ENCODE peak calls at places on chromosomes 5 and 9, in ten cellular contexts. H is activated T-cell treated with anti-CD3 and anti-CD28 coated beads, Interleukin-2, amount 50 U/mL, for 72 hours; J is right lobe of liver; Z is WTC11; N is transverse colon; V is activated CD4-positive, alpha-beta memory T cell treated with anti-CD3 and anti-CD28 coated beads, Interleukin-2, amount 10 ng/mL, durations not matched to agents 7 days and 5 days; O is GM12865; D is GM03348; T is NCI-H774; Q is naive B cell. G is an unnamed sample.

GRCh38 chr9:119289740-119290139 is 79.5 kb downstream of the BRINP1 start:
- DNase-seq in H (peak), J (peak), Z (peak), N (peak), V (peak), O (peak), D (peak), T (peak), Q (peak), G (peak)

GRCh38 chr5:61030163-61030482 is 85.1 kb downstream of the NDUFAF2 start:
- DNase-seq in H (no peak), J (no peak), Z (no peak), N (no peak), V (no peak), O (no peak), D (peak), T (no peak), Q (no peak), G (no peak)

GRCh38 chr9:121744687-121745395 is 93.4 kb downstream of the DAB2IP start:
- DNase-seq in H (no peak), J (no peak), Z (no peak), N (no peak), V (no peak), O (no peak), D (peak), T (no peak), Q (no peak), G (no peak)

GRCh38 chr9:114288233-114289051 is 34.5 kb upstream of the ORM1 start:
- DNase-seq in H (no peak), J (peak), Z (peak), N (peak), V (no peak), O (no peak), D (peak), T (no peak), Q (no peak), G (no peak)

GRCh38 chr5:76617675-76618074 is 5.5 kb downstream of the F2RL2 start:
- DNase-seq in H (no peak), J (no peak), Z (no peak), N (no peak), V (no peak), O (no peak), D (peak), T (no peak), Q (no peak), G (no peak)

GRCh38 chr5:124519396-124519795 is 227.0 kb downstream of the ZNF608 start:
- DNase-seq in H (no peak), J (no peak), Z (no peak), N (no peak), V (no peak), O (peak), D (peak), T (no peak), Q (peak), G (no peak)

GRCh38 chr9:132201780-132202703 is 40.2 kb downstream of the NTNG2 start:
- DNase-seq in H (no peak), J (no peak), Z (no peak), N (no peak), V (no peak), O (no peak), D (no peak), T (peak), Q (no peak), G (no peak)

GRCh38 chr5:135327429-135328127 is 71.5 kb downstream of the MACROH2A1 start:
- DNase-seq in H (no peak), J (no peak), Z (no peak), N (no peak), V (no peak), O (no peak), D (no peak), T (no peak), Q (no peak), G (peak)

GRCh38 chr5:126659805-126660483 is 59.2 kb downstream of the PHAX start:
- DNase-seq in H (no peak), J (no peak), Z (no peak), N (no peak), V (no peak), O (peak), D (no peak), T (no peak), Q (no peak), G (no peak)

GRCh38 chr9:72356019-72356653 is 8.9 kb downstream of the ZFAND5 start:
- DNase-seq in H (no peak), J (no peak), Z (no peak), N (no peak), V (no peak), O (no peak), D (no peak), T (no peak), Q (no peak), G (no peak)

GRCh38 chr5:71455427-71456361 is at the start of gene BDP1:
- DNase-seq in H (peak), J (peak), Z (peak), N (peak), V (peak), O (peak), D (peak), T (peak), Q (peak), G (peak)

GRCh38 chr5:158812381-158812780 is 287.3 kb downstream of the EBF1 start:
- DNase-seq in H (peak), J (no peak), Z (peak), N (peak), V (peak), O (peak), D (no peak), T (no peak), Q (peak), G (no peak)

GRCh38 chr5:92237896-92238295 is 854.8 kb upstream of the ARRDC3 start:
- DNase-seq in H (no peak), J (no peak), Z (no peak), N (no peak), V (no peak), O (no peak), D (no peak), T (no peak), Q (no peak), G (no peak)

GRCh38 chr5:132500244-132500930 is 9.8 kb upstream of the IRF1 start:
- DNase-seq in H (no peak), J (no peak), Z (no peak), N (no peak), V (no peak), O (no peak), D (no peak), T (no peak), Q (no peak), G (no peak)

GRCh38 chr5:41527201-41527779 is 16.9 kb upstream of the PLCXD3 start:
- DNase-seq in H (no peak), J (no peak), Z (no peak), N (no peak), V (no peak), O (no peak), D (peak), T (no peak), Q (no peak), G (no peak)

GRCh38 chr5:135013947-135014570 is 20.0 kb downstream of the PITX1 start:
- DNase-seq in H (no peak), J (peak), Z (no peak), N (no peak), V (no peak), O (no peak), D (no peak), T (no peak), Q (no peak), G (peak)

GRCh38 chr5:55324815-55325418 is 17.1 kb downstream of the MTREX start:
- DNase-seq in H (no peak), J (no peak), Z (no peak), N (no peak), V (no peak), O (peak), D (peak), T (no peak), Q (no peak), G (no peak)

GRCh38 chr5:124634228-124634819 is 112.1 kb downstream of the ZNF608 start:
- DNase-seq in H (no peak), J (no peak), Z (no peak), N (no peak), V (no peak), O (no peak), D (no peak), T (no peak), Q (no peak), G (no peak)

GRCh38 chr9:129335456-129336129 is 157.5 kb upstream of the IER5L start:
- DNase-seq in H (no peak), J (no peak), Z (no peak), N (no peak), V (no peak), O (no peak), D (no peak), T (no peak), Q (no peak), G (no peak)

GRCh38 chr5:77146896-77147295 is 59.8 kb upstream of the ZBED3 start:
- DNase-seq in H (no peak), J (no peak), Z (no peak), N (no peak), V (no peak), O (no peak), D (no peak), T (no peak), Q (no peak), G (no peak)

GRCh38 chr9:121885345-121885901 is 207.7 kb downstream of the TTLL11 start:
- DNase-seq in H (no peak), J (no peak), Z (no peak), N (no peak), V (no peak), O (no peak), D (no peak), T (no peak), Q (no peak), G (no peak)

GRCh38 chr9:79542735-79543504 is 28.8 kb upstream of the TLE4 start:
- DNase-seq in H (no peak), J (no peak), Z (no peak), N (no peak), V (no peak), O (no peak), D (no peak), T (no peak), Q (no peak), G (no peak)

GRCh38 chr5:133368009-133368408 is 244.3 kb downstream of the FSTL4 start:
- DNase-seq in H (no peak), J (no peak), Z (no peak), N (no peak), V (no peak), O (no peak), D (no peak), T (no peak), Q (no peak), G (no peak)

GRCh38 chr5:12648558-12648957 is 744.3 kb upstream of the CTNND2 start:
- DNase-seq in H (no peak), J (no peak), Z (no peak), N (no peak), V (no peak), O (no peak), D (no peak), T (no peak), Q (no peak), G (no peak)

GRCh38 chr9:89941875-89942274 is 337.1 kb downstream of the GADD45G start:
- DNase-seq in H (no peak), J (no peak), Z (no peak), N (no peak), V (no peak), O (no peak), D (peak), T (no peak), Q (no peak), G (no peak)

GRCh38 chr5:106189121-106189809 is 1481.5 kb downstream of the EFNA5 start:
- DNase-seq in H (no peak), J (no peak), Z (no peak), N (no peak), V (no peak), O (no peak), D (no peak), T (no peak), Q (no peak), G (no peak)

GRCh38 chr9:120350596-120350995 is 229.4 kb downstream of the CDK5RAP2 start:
- DNase-seq in H (no peak), J (no peak), Z (no peak), N (no peak), V (no peak), O (no peak), D (no peak), T (no peak), Q (no peak), G (no peak)

GRCh38 chr5:171422902-171423663 is 3.6 kb downstream of the FGF18 start:
- DNase-seq in H (no peak), J (no peak), Z (peak), N (no peak), V (no peak), O (no peak), D (no peak), T (no peak), Q (no peak), G (peak)

GRCh38 chr5:1175015-1175414 is 26.4 kb upstream of the SLC6A19 start:
- DNase-seq in H (no peak), J (no peak), Z (no peak), N (no peak), V (no peak), O (no peak), D (no peak), T (no peak), Q (no peak), G (peak)

GRCh38 chr5:154205441-154206117 is 15.0 kb downstream of the GALNT10 start:
- DNase-seq in H (no peak), J (no peak), Z (no peak), N (no peak), V (no peak), O (no peak), D (no peak), T (no peak), Q (no peak), G (no peak)

GRCh38 chr5:75574791-75575190 is 36.5 kb upstream of the ANKDD1B start:
- DNase-seq in H (no peak), J (no peak), Z (no peak), N (no peak), V (no peak), O (peak), D (no peak), T (no peak), Q (no peak), G (no peak)

GRCh38 chr5:175893466-175893865 is 22.1 kb downstream of the CPLX2 start:
- DNase-seq in H (no peak), J (no peak), Z (no peak), N (no peak), V (no peak), O (no peak), D (no peak), T (no peak), Q (no peak), G (no peak)

GRCh38 chr5:74363603-74364205 is 276.8 kb downstream of the ENC1 start:
- DNase-seq in H (no peak), J (no peak), Z (no peak), N (no peak), V (no peak), O (no peak), D (no peak), T (no peak), Q (no peak), G (no peak)

GRCh38 chr5:77620404-77620803 is 18.1 kb downstream of the OTP start:
- DNase-seq in H (no peak), J (no peak), Z (peak), N (no peak), V (no peak), O (peak), D (no peak), T (peak), Q (no peak), G (no peak)

GRCh38 chr5:57531333-57531732 is 48.7 kb upstream of the ACTBL2 start:
- DNase-seq in H (no peak), J (no peak), Z (no peak), N (no peak), V (no peak), O (peak), D (no peak), T (no peak), Q (no peak), G (no peak)

GRCh38 chr5:115168829-115169391 is 798 bp downstream of the TRIM36 start:
- DNase-seq in H (no peak), J (peak), Z (peak), N (peak), V (no peak), O (peak), D (peak), T (peak), Q (no peak), G (peak)

GRCh38 chr9:84154320-84154719 is 173.7 kb downstream of the RMI1 start:
- DNase-seq in H (no peak), J (no peak), Z (no peak), N (no peak), V (no peak), O (no peak), D (peak), T (no peak), Q (no peak), G (no peak)

GRCh38 chr5:110038297-110038997 is 348.7 kb downstream of the MAN2A1 start:
- DNase-seq in H (no peak), J (no peak), Z (no peak), N (no peak), V (no peak), O (no peak), D (peak), T (no peak), Q (no peak), G (no peak)

GRCh38 chr5:111582962-111583669 is 70.8 kb upstream of the STARD4 start:
- DNase-seq in H (no peak), J (no peak), Z (no peak), N (no peak), V (no peak), O (no peak), D (peak), T (no peak), Q (no peak), G (no peak)